ENCODE peak calls at places on chromosomes 7 and 10, in four cellular contexts. V is lower lobe of right lung, J is AG04450, I is dorsolateral prefrontal cortex. M is an unnamed sample.

GRCh38 chr10:70544431-70545340 is 57.9 kb downstream of the PRF1 start:
- DNase-seq in V (no peak), J (no peak), I (no peak), M (no peak)

GRCh38 chr7:147245274-147245673 is 1128.7 kb downstream of the CNTNAP2 start:
- DNase-seq in V (no peak), J (peak; percentile 1), I (no peak), M (no peak)

GRCh38 chr10:93894516-93895378 is 969 bp downstream of the SLC35G1 start:
- DNase-seq in V (no peak), J (no peak), I (no peak), M (no peak)

GRCh38 chr10:133166828-133167692 is 7.0 kb downstream of the KNDC1 start:
- DNase-seq in V (peak; percentile 45), J (no peak), I (peak; percentile 56), M (no peak)

GRCh38 chr7:109456116-109456515 is 886.4 kb downstream of the DNAJB9 start:
- DNase-seq in V (no peak), J (no peak), I (no peak), M (no peak)

GRCh38 chr7:75621124-75621523 is 117.6 kb downstream of the HIP1 start:
- DNase-seq in V (no peak), J (no peak), I (no peak), M (no peak)

GRCh38 chr10:72261323-72262018 is 12.3 kb upstream of the DDIT4 start:
- DNase-seq in V (no peak), J (no peak), I (no peak), M (no peak)

GRCh38 chr10:118723467-118723866 is 31.3 kb downstream of the CACUL1 start:
- DNase-seq in V (no peak), J (no peak), I (no peak), M (peak; percentile 29)

GRCh38 chr7:55550010-55550409 is 22.3 kb downstream of the VOPP1 start:
- DNase-seq in V (no peak), J (no peak), I (no peak), M (no peak)

GRCh38 chr10:12503311-12503710 is 154.0 kb downstream of the CAMK1D start:
- DNase-seq in V (no peak), J (no peak), I (no peak), M (no peak)

GRCh38 chr7:41010967-41011366 is 691.9 kb downstream of the INHBA start:
- DNase-seq in V (no peak), J (no peak), I (no peak), M (no peak)

GRCh38 chr7:146346096-146346495 is 229.5 kb downstream of the CNTNAP2 start:
- DNase-seq in V (no peak), J (no peak), I (no peak), M (no peak)

GRCh38 chr10:69329721-69330178 is 51.5 kb downstream of the HK1 start:
- DNase-seq in V (no peak), J (no peak), I (no peak), M (no peak)

GRCh38 chr10:7610651-7611389 is 55.9 kb downstream of the ITIH5 start:
- DNase-seq in V (no peak), J (peak; percentile 69), I (no peak), M (peak; percentile 40)

GRCh38 chr7:128876127-128876526 is 13.5 kb downstream of the ATP6V1F start:
- DNase-seq in V (no peak), J (no peak), I (no peak), M (no peak)

GRCh38 chr10:88831709-88832108 is 19.9 kb downstream of the ANKRD22 start:
- DNase-seq in V (no peak), J (no peak), I (no peak), M (no peak)

GRCh38 chr7:99393363-99394187 is 14.8 kb downstream of the PDAP1 start:
- DNase-seq in V (no peak), J (no peak), I (peak; percentile 58), M (no peak)

GRCh38 chr7:152338553-152338952 is 97.2 kb downstream of the KMT2C start:
- DNase-seq in V (no peak), J (no peak), I (no peak), M (no peak)

GRCh38 chr7:109376576-109376975 is 806.9 kb downstream of the DNAJB9 start:
- DNase-seq in V (no peak), J (no peak), I (no peak), M (no peak)

GRCh38 chr7:114922652-114923402 is 933 bp downstream of the MDFIC start:
- DNase-seq in V (peak; percentile 65), J (no peak), I (no peak), M (no peak)

GRCh38 chr7:24617957-24618616 is 44.8 kb downstream of the PALS2 start:
- DNase-seq in V (no peak), J (no peak), I (no peak), M (no peak)

GRCh38 chr7:158239290-158239981 is 348.2 kb downstream of the PTPRN2 start:
- DNase-seq in V (no peak), J (no peak), I (no peak), M (no peak)

GRCh38 chr7:157425761-157426160 is 89.0 kb downstream of the DNAJB6 start:
- DNase-seq in V (peak; percentile 38), J (no peak), I (no peak), M (no peak)

GRCh38 chr7:24054231-24054630 is 229.8 kb upstream of the NPY start:
- DNase-seq in V (no peak), J (no peak), I (no peak), M (no peak)

GRCh38 chr10:90805211-90805610 is 52.6 kb downstream of the HTR7 start:
- DNase-seq in V (no peak), J (no peak), I (no peak), M (no peak)

GRCh38 chr10:113450046-113450445 is 102.8 kb upstream of the HABP2 start:
- DNase-seq in V (no peak), J (no peak), I (no peak), M (no peak)

GRCh38 chr10:95597788-95598187 is 36.6 kb upstream of the SORBS1 start:
- DNase-seq in V (no peak), J (no peak), I (no peak), M (no peak)

GRCh38 chr10:2920638-2921037 is 146.7 kb upstream of the PFKP start:
- DNase-seq in V (no peak), J (no peak), I (no peak), M (no peak)

GRCh38 chr7:155221547-155221946 is 76.1 kb upstream of the INSIG1 start:
- DNase-seq in V (no peak), J (no peak), I (no peak), M (no peak)

GRCh38 chr7:79495544-79496272 is 42.2 kb upstream of the MAGI2 start:
- DNase-seq in V (no peak), J (peak; percentile 59), I (no peak), M (peak; percentile 42)

GRCh38 chr10:22807238-22807637 is 92.9 kb upstream of the PIP4K2A start:
- DNase-seq in V (no peak), J (no peak), I (no peak), M (no peak)

GRCh38 chr7:47253650-47254080 is 328.2 kb downstream of the TNS3 start:
- DNase-seq in V (no peak), J (peak; percentile 46), I (peak; percentile 37), M (no peak)

DNA sequence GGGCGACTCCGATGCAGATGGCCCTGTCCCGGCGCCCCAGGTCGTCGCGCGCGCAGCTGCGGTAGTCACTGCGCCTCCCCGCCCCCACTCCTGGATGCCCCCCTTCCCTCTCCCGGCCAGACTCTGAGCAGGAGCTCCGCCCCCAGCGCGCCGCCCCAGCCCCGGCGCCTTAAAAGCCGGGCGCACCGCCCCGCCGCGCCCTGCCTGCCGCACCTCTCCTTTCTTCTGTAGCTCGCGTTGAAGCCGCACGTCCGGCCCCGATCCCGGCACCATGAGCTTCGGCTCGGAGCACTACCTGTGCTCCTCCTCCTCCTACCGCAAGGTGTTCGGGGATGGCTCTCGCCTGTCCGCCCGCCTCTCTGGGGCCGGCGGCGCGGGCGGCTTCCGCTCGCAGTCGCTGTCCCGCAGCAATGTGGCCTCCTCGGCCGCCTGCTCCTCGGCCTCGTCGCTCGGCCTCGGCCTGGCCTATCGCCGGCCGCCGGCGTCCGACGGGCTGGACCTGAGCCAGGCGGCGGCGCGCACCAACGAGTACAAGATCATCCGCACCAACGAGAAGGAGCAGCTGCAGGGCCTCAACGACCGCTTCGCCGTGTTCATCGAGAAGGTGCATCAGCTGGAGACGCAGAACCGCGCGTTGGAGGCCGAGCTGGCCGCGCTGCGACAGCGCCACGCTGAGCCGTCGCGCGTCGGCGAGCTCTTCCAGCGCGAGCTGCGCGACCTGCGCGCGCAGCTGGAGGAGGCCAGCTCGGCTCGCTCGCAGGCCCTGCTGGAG is at the start of gene INA:
- DNase-seq in V (no peak), J (no peak), I (peak; percentile 72), M (no peak)
- TF ChIP-seq CTCF in V (no peak), J (no peak), I (no peak), M (no peak)

GRCh38 chr7:90383879-90384278 is 19.4 kb upstream of the CLDN12 start:
- DNase-seq in V (no peak), J (peak; percentile 15), I (no peak), M (no peak)
- H3K4me3 ChIP-seq in V (no peak overlapping the region), J (no peak overlapping the region), I (no peak overlapping the region), M (no peak overlapping the region)

DNA sequence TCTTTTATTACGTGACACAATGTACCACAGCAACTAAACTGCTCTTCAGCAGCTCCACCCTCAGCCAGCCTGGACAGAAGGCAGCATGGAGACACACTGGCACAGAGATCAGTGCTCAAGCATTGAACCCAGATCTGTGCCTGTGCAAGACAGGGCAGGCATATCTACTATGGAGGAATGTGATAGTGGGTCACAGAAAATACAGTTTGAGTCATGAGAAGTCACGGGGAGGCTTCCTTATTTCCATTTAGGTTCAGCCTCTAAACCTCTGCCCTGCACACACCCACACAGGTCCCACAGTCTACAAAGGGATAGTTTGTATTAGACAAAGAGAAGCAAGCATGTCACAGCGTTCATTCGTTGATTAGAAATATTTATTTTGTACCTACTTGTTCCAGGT is 187.4 kb upstream of the AGR3 start:
- DNase-seq in V (peak; percentile 52), J (no peak), I (no peak), M (no peak)
- TF ChIP-seq CTCF in V (no peak), J (no peak), I (no peak), M (no peak)

DNA sequence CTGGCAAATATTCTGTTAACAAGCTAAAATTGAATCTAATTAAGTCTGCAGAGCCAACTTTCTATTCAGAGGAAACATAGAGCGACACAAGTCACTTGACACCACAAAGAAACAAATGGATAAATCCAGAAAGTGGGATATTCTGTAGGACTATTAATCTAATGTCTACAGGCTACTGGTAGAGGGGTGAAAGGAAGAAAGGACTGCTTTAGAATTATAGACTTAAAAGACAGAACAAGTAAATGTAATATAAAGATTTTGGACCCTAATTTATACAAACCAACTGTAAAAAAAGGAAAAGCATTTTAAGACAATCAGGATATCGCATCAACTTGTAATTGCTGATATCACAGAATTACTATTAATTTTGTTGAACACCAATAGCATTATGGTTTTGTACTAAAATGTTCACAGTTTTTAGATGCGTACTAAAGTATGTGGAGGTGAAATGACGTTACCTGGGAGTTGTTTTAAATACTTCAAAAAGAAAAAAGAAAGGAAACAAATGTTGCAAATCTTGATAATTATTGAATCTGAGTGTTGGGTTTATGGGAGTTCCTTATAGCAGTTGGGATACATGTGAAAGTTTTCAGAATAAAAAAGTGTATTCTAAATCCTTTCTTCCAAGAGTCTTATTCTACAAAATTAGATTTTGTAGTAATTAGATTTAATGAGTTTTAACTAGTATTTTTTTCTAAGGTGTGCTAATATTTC is 73.5 kb upstream of the ASAH2 start:
- DNase-seq in V (no peak), J (no peak), I (no peak), M (no peak)
- H3K4me3 ChIP-seq in V (no peak overlapping the region), J (no peak overlapping the region), I (no peak overlapping the region), M (no peak overlapping the region)

GRCh38 chr7:28205505-28205904 is 24.9 kb upstream of the JAZF1 start:
- DNase-seq in V (no peak), J (no peak), I (no peak), M (no peak)
- TF ChIP-seq CTCF in V (no peak), J (no peak), I (no peak), M (no peak)